ENCODE peak calls at places on chromosomes 16 and 17, in six cellular contexts. O is GM23248, Y is sigmoid colon, H is uterus, W is heart right ventricle, T is breast epithelium. C is an unnamed sample.

GRCh38 chr17:559699-560378 is 154.8 kb downstream of the VPS53 start:
- DNase-seq in O (peak; percentile 94), Y (peak; percentile 67), H (peak; percentile 23), W (peak; percentile 23), T (no peak), C (no peak)

GRCh38 chr16:46785076-46785845 is 37.1 kb upstream of the MYLK3 start:
- DNase-seq in O (no peak), Y (no peak), H (no peak), W (no peak), T (no peak), C (no peak)

GRCh38 chr16:9465150-9465549 is 373.7 kb downstream of the HAPSTR1 start:
- DNase-seq in O (no peak), Y (no peak), H (no peak), W (no peak), T (no peak), C (no peak)

GRCh38 chr16:1548234-1548633 is 14.8 kb downstream of the TMEM204 start:
- DNase-seq in O (no peak), Y (no peak), H (no peak), W (no peak), T (no peak), C (no peak)

GRCh38 chr17:51184124-51184523 is 17.9 kb downstream of the NME2 start:
- DNase-seq in O (no peak), Y (no peak), H (no peak), W (no peak), T (no peak), C (no peak)

GRCh38 chr16:77289331-77289809 is 90.2 kb downstream of the SYCE1L start:
- DNase-seq in O (peak; percentile 81), Y (no peak), H (no peak), W (no peak), T (no peak), C (no peak)

GRCh38 chr17:7747586-7747985 is 30.0 kb downstream of the DNAH2 start:
- DNase-seq in O (peak; percentile 63), Y (no peak), H (no peak), W (no peak), T (no peak), C (no peak)

GRCh38 chr16:10892782-10893181 is 15.8 kb downstream of the CIITA start:
- DNase-seq in O (no peak), Y (no peak), H (no peak), W (no peak), T (no peak), C (no peak)

GRCh38 chr17:45812102-45812501 is 28.0 kb downstream of the CRHR1 start:
- DNase-seq in O (peak; percentile 41), Y (no peak), H (no peak), W (no peak), T (no peak), C (no peak)

GRCh38 chr17:79125503-79125902 is 50.9 kb downstream of the ENGASE start:
- DNase-seq in O (no peak), Y (no peak), H (no peak), W (no peak), T (no peak), C (no peak)

GRCh38 chr17:79435962-79436361 is 174.9 kb downstream of the RBFOX3 start:
- DNase-seq in O (no peak), Y (no peak), H (no peak), W (no peak), T (no peak), C (no peak)

GRCh38 chr17:41972571-41973411 is 6.2 kb downstream of the CNP start:
- DNase-seq in O (no peak), Y (no peak), H (no peak), W (peak; percentile 55), T (peak; percentile 87), C (no peak)

GRCh38 chr16:75322706-75323105 is 71.3 kb upstream of the BCAR1 start:
- DNase-seq in O (peak; percentile 68), Y (no peak), H (no peak), W (no peak), T (no peak), C (no peak)

GRCh38 chr17:73801455-73802100 is 157.3 kb upstream of the SDK2 start:
- DNase-seq in O (no peak), Y (no peak), H (no peak), W (no peak), T (no peak), C (no peak)

GRCh38 chr17:30939059-30939689 is 17.4 kb downstream of the ADAP2 start:
- DNase-seq in O (no peak), Y (no peak), H (no peak), W (no peak), T (no peak), C (no peak)

GRCh38 chr17:7004398-7005253 is 7.8 kb upstream of the RNASEK start:
- DNase-seq in O (peak; percentile 74), Y (no peak), H (no peak), W (no peak), T (no peak), C (no peak)

GRCh38 chr16:59543641-59544040 is 809.5 kb upstream of the GOT2 start:
- DNase-seq in O (peak; percentile 28), Y (no peak), H (no peak), W (no peak), T (no peak), C (no peak)

GRCh38 chr16:11581677-11582076 is 5.0 kb downstream of the LITAF start:
- DNase-seq in O (no peak), Y (no peak), H (no peak), W (no peak), T (no peak), C (no peak)

GRCh38 chr17:11144358-11145233 is 96.4 kb upstream of the SHISA6 start:
- DNase-seq in O (peak; percentile 77), Y (no peak), H (no peak), W (no peak), T (no peak), C (no peak)

GRCh38 chr16:30185141-30185682 is 1.8 kb downstream of the CORO1A start:
- DNase-seq in O (no peak), Y (peak; percentile 66), H (no peak), W (peak; percentile 18), T (no peak), C (no peak)

GRCh38 chr16:49650603-49651002 is 205.3 kb downstream of the ZNF423 start:
- DNase-seq in O (no peak), Y (no peak), H (no peak), W (no peak), T (no peak), C (no peak)

GRCh38 chr16:10182186-10182683 is at the start of gene GRIN2A:
- DNase-seq in O (no peak), Y (no peak), H (no peak), W (no peak), T (no peak), C (no peak)

GRCh38 chr17:8807070-8807550 is 7.9 kb upstream of the MFSD6L start:
- DNase-seq in O (peak; percentile 36), Y (no peak), H (no peak), W (no peak), T (no peak), C (no peak)

GRCh38 chr16:51880776-51881175 is 666.2 kb downstream of the TOX3 start:
- DNase-seq in O (peak; percentile 70), Y (no peak), H (no peak), W (no peak), T (no peak), C (no peak)

GRCh38 chr17:77609553-77610517 is 348.7 kb upstream of the TNRC6C start:
- DNase-seq in O (peak; percentile 32), Y (peak; percentile 78), H (peak; percentile 66), W (no peak), T (no peak), C (peak; percentile 79)

GRCh38 chr17:43330876-43331639 is 67.7 kb upstream of the ARL4D start:
- DNase-seq in O (no peak), Y (no peak), H (no peak), W (no peak), T (no peak), C (no peak)

DNA sequence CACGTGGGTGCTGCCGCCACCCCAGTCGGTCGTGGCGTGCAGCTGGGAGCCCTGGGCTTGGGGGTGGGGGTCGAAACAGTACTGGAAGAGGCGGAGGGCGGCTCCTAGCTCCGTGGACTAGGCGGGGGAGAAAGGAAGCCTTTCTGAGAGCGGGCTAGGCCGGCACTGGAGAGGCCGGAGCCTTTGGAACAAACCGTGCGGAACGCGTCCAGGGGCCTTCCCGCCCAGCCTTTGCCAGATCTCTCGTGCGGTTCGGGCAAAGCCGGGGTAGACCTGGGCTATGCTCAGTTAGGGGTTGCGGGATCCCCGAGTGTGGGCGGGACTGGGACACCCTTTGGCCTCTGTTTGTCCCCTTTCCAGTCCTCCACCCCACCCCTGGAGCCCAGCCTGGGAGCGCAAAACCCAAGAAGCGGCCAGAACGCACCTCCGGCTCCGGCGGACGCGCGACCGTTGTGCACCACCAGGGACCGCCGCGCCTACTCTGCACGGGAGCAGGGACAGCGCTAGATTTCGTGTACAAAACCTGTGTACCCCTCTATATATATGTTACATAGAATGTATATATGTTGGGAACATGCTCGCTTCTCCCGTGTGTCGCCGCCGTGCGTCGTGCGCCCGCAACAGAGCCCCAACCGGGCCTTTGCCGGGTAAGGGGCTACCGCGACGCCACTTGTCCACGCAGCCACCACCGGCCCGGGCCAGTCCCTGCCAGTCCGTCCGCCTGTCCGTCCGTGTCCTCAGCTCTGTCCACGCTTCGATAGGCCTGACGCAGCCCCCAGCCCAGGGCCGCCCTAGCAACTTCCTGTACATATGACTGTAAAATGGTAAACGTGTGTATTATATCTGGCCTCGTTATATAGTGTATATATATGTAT is 26.2 kb downstream of the SREBF1 start:
- DNase-seq in O (peak; percentile 54), Y (no peak), H (peak; percentile 55), W (peak; percentile 45), T (no peak), C (no peak)
- H3K27ac ChIP-seq in O (peak overlapping the region; percentile 45), Y (peak overlapping the region; percentile 90), H (peak overlapping the region; percentile 84), W (peak overlapping the region; percentile 70), T (peak overlapping the region; percentile 80), C (no peak overlapping the region)

DNA sequence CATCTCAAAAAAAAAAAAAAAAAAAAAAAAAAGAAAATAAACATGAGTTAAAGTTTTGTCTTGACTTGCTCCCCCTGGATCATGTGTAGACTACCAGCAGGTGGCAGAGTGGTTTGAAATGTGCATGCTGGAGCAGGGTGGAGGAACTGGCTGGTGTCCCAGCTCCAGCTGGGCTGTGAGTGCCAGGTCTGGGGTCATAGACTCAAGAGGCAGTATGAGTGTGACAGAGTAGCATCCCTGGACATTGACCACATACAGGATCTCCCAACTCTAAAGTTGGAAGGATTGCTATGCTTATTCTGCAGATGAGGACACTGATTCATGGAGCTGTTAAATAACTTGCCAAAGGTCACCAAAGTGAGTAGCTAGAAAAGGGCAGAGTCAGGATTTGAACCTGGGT is 198.0 kb upstream of the MPHOSPH6 start:
- DNase-seq in O (peak; percentile 51), Y (no peak), H (no peak), W (peak; percentile 52), T (no peak), C (no peak)
- H3K4me3 ChIP-seq in O (no peak overlapping the region), Y (no peak overlapping the region), H (no peak overlapping the region), W (no peak overlapping the region), T (no peak overlapping the region), C (no peak overlapping the region)

GRCh38 chr16:63907251-63907650 is 1214.6 kb downstream of the CDH11 start:
- DNase-seq in O (no peak), Y (no peak), H (no peak), W (no peak), T (no peak), C (no peak)
- H3K9me3 ChIP-seq in O (no peaks in the 10 kb centered on the region), Y (no peaks in the 10 kb centered on the region), H (no peaks in the 10 kb centered on the region), W (no peaks in the 10 kb centered on the region), T (no peaks in the 10 kb centered on the region), C (peaks cover 6% of the 10 kb centered on the region)

DNA sequence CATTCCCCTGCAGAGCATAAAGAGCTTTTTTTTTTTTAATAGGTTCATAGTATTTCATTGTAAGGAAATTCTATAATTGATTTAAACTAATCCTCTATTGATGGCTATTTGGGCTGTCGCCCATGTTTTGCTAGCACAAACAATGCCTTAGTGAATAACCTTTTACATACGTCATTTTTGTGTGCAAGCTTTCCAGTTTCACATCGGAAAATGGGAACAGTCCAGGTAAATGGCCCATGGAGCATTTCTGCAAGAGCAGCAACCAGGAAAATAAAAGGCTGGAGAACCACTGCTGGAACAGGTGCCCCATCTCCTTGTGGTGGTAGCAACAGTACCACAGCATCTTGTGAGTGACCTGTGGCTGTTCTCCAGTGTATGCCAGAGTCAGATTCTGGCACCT is 48.6 kb downstream of the CDH1 start:
- DNase-seq in O (no peak), Y (no peak), H (no peak), W (no peak), T (no peak), C (no peak)
- H3K27ac ChIP-seq in O (no peak overlapping the region), Y (no peak overlapping the region), H (no peak overlapping the region), W (no peak overlapping the region), T (no peak overlapping the region), C (no peak overlapping the region)

C was measured in naive thymus-derived CD4-positive, alpha-beta T cell.